ENCODE peak calls at places on chromosomes 12 and 14, in eight cellular contexts. K is psoas muscle; I is effector memory CD4-positive, alpha-beta T cell; Y is aorta; G is neural progenitor cell; Q is cardiac muscle cell; D is Panc1; S is osteoblast. N is an unnamed sample.
A peak's percentile ranks its signal among the peaks of the same experiment; 100 is the strongest.

GRCh38 chr14:41201721-41202120 is 405.0 kb upstream of the LRFN5 start:
- DNase-seq in I (no peak), S (no peak), D (no peak), Y (no peak), Q (peak; percentile 5), K (no peak), G (no peak), N (no peak)

GRCh38 chr14:78316711-78317110 is 146.5 kb downstream of the NRXN3 start:
- DNase-seq in Q (no peak), Y (no peak), K (no peak), D (no peak), S (no peak), I (no peak), G (no peak), N (no peak)

GRCh38 chr14:25411933-25412757 is 362.2 kb upstream of the STXBP6 start:
- DNase-seq in S (peak; percentile 31), I (no peak), G (peak; percentile 73), Q (peak; percentile 5), D (no peak), K (no peak), Y (no peak), N (no peak)

GRCh38 chr12:109762673-109763191 is 49.1 kb downstream of the FAM222A start:
- DNase-seq in Q (no peak), S (no peak), K (peak; percentile 18), Y (peak; percentile 26), G (no peak), D (no peak), I (no peak), N (no peak)

GRCh38 chr12:120266180-120266535 is 628 bp upstream of the PXN start:
- DNase-seq in D (no peak), G (no peak), I (no peak), Y (no peak), S (no peak), Q (no peak), K (no peak), N (no peak)

GRCh38 chr12:76927170-76927784 is 48.5 kb upstream of the CSRP2 start:
- DNase-seq in Y (no peak), D (no peak), Q (peak; percentile 72), I (no peak), K (no peak), G (peak; percentile 75), S (peak; percentile 88), N (no peak)

GRCh38 chr12:70985850-70986249 is 65.3 kb upstream of the PTPRR start:
- DNase-seq in K (no peak), S (peak; percentile 56), G (no peak), I (no peak), D (no peak), Y (no peak), Q (peak; percentile 75), N (no peak)

GRCh38 chr14:65412881-65413738 is 580 bp downstream of the FUT8 start:
- DNase-seq in Y (peak; percentile 89), S (peak; percentile 88), Q (peak; percentile 33), I (peak; percentile 5), D (no peak), G (peak; percentile 75), K (peak; percentile 50), N (no peak)

GRCh38 chr12:8642775-8643174 is 19.9 kb downstream of the MFAP5 start:
- DNase-seq in I (no peak), G (no peak), S (no peak), K (no peak), Y (no peak), D (no peak), Q (no peak), N (no peak)

GRCh38 chr14:80202888-80203562 is 8.3 kb downstream of the DIO2 start:
- DNase-seq in Q (peak; percentile 8), I (no peak), Y (no peak), G (peak; percentile 40), S (no peak), K (peak; percentile 43), D (peak; percentile 17), N (no peak)

GRCh38 chr12:96063046-96063445 is 27.7 kb upstream of the LTA4H start:
- DNase-seq in S (peak; percentile 72), G (no peak), I (no peak), Q (peak; percentile 59), K (no peak), Y (no peak), D (no peak), N (no peak)

GRCh38 chr14:50452285-50452684 is 55.6 kb upstream of the CDKL1 start:
- DNase-seq in D (no peak), K (no peak), G (no peak), I (no peak), Q (no peak), Y (no peak), S (no peak), N (no peak)

GRCh38 chr14:88164906-88165534 is 158.0 kb downstream of the KCNK10 start:
- DNase-seq in K (no peak), D (no peak), S (no peak), Y (no peak), Q (no peak), I (no peak), G (no peak), N (no peak)

GRCh38 chr12:94175763-94176660 is 27.6 kb downstream of the PLXNC1 start:
- DNase-seq in G (no peak), K (no peak), Q (peak; percentile 71), I (no peak), Y (no peak), D (no peak), S (no peak), N (no peak)
- H3K4me3 ChIP-seq in G (no peak overlapping the region), K (no peak overlapping the region), Q (no peak overlapping the region), I (no peak overlapping the region), Y (no peak overlapping the region), D (no peak overlapping the region), S (peak overlapping the region; percentile 31), N (no peak overlapping the region)

DNA sequence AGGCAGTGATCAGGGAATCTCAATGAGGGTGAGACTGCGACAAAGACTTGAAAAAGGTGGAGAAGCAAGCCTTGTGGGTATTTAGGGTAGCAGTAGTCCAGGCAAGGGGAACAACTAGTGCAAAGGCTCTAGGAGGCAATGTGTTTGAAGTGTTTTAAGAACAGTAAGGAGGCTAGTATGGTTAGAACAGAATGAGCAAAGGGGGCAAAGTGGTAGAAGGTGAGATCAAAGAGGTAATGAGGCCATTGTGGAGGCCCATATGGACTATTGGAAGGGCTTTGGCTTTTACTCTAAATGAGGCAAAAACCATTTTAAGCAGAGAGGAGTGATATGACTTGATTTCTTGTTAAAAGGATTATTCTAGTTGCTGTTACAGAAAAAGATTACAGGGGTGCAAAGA is 16.8 kb downstream of the HIF1A start:
- DNase-seq in Y (no peak), D (no peak), K (no peak), G (no peak), Q (peak; percentile 47), S (no peak), I (no peak), N (no peak)
- H3K4me1 ChIP-seq in Y (peaks cover 3% of the 10 kb centered on the region), D (peaks cover 9% of the 10 kb centered on the region), K (peaks cover 15% of the 10 kb centered on the region), G (peaks cover 31% of the 10 kb centered on the region), Q (peaks cover 13% of the 10 kb centered on the region), S (peaks cover 74% of the 10 kb centered on the region), I (peaks cover 10% of the 10 kb centered on the region), N (peaks cover 7% of the 10 kb centered on the region)

GRCh38 chr14:21647380-21647779 is 6.3 kb upstream of the OR4E2 start:
- DNase-seq in Q (peak; percentile 39), D (no peak), Y (no peak), S (no peak), G (no peak), I (no peak), K (no peak), N (no peak)

GRCh38 chr14:21642683-21643082 is 7.9 kb upstream of the OR10G2 start:
- DNase-seq in Y (no peak), I (no peak), G (no peak), S (no peak), D (no peak), K (no peak), Q (no peak), N (no peak)

GRCh38 chr14:21643407-21643806 is 8.7 kb upstream of the OR10G2 start:
- DNase-seq in K (no peak), G (peak; percentile 4), Q (no peak), Y (no peak), D (no peak), S (no peak), I (no peak), N (no peak)
- H3K4me3 ChIP-seq in K (no peak overlapping the region), G (no peak overlapping the region), Q (no peak overlapping the region), Y (no peak overlapping the region), D (no peak overlapping the region), S (no peak overlapping the region), I (no peak overlapping the region), N (no peak overlapping the region)

DNA sequence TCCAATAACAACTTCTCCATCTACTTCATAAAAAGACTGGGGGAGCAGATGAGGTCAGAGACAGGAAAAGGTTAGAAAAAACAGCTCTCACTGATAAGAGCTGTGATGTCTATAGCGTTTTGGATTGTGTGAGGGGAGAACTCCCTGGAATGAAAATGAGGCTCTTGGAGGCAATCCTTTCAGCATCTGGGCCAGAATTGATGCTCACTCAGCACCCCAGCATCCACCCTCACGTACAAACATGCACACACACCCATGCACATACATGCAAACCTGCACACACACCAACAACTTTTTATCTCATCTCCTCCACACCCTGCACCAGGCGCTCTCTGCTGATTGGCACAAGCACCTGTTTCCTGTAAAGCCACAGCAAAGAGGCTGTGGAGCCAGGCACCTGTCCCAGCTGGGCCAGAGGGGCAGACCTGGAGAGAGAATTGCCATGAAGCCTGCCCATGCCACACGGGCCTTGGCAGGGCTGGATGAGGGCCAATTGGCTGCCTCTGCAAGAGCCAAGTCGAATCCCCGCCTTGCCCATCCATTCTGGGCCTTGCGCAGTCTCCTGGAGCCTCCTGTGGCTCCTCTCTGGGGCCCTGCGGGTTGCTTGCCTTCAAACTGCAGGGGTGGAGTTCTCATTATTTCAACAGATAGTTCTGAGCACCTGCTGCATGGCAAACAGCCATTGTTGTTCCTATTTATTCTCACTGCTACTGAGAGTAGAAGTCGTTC is 53.1 kb downstream of the SYNE3 start:
- DNase-seq in Y (no peak), S (peak; percentile 42), Q (no peak), G (no peak), D (no peak), I (peak; percentile 32), K (peak; percentile 67), N (no peak)
- H3K4me1 ChIP-seq in Y (no peaks in the 10 kb centered on the region), S (peaks cover 9% of the 10 kb centered on the region), Q (no peaks in the 10 kb centered on the region), G (peaks cover 9% of the 10 kb centered on the region), D (no peaks in the 10 kb centered on the region), I (peaks cover 52% of the 10 kb centered on the region), K (peaks cover 28% of the 10 kb centered on the region), N (peaks cover 9% of the 10 kb centered on the region)

DNA sequence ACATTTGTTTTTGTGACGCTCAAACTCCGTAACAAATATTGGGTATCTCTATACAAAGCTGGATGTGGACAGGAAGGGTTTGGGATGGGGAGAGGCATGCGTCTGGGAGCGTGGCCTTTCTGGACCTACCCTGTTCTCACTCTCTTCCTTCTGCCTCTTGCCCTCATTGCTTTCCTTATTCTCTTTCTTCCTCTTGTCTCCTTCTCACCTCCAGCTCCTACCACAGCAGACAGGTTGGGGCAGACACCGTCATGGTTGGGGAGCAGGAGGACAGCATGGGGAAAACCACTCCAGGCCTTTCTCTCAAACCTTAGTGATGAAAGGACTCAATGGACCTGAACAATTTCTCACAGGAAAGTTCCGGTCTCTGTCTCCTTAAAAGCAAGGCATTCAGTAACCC is 465.3 kb downstream of the RAD51B start:
- DNase-seq in D (no peak), Y (no peak), S (no peak), Q (no peak), G (no peak), I (no peak), K (no peak), N (no peak)
- H3K4me3 ChIP-seq in D (no peak overlapping the region), Y (no peak overlapping the region), S (no peak overlapping the region), Q (no peak overlapping the region), G (no peak overlapping the region), I (no peak overlapping the region), K (no peak overlapping the region), N (no peak overlapping the region)

GRCh38 chr14:104390941-104391901 is 188.3 kb upstream of the C14orf180 start:
- DNase-seq in Q (no peak), I (no peak), Y (peak; percentile 55), G (no peak), D (no peak), S (peak; percentile 83), K (no peak), N (no peak)
- H3K4me1 ChIP-seq in Q (no peaks in the 10 kb centered on the region), I (peaks cover 77% of the 10 kb centered on the region), Y (no peaks in the 10 kb centered on the region), G (no peaks in the 10 kb centered on the region), D (no peaks in the 10 kb centered on the region), S (no peaks in the 10 kb centered on the region), K (no peaks in the 10 kb centered on the region), N (peaks cover 12% of the 10 kb centered on the region)

N was measured in esophagus squamous epithelium.